ENCODE peak calls at places on chromosomes 2 and 18, in five cellular contexts. R is Peyer's patch, D is adrenal gland, J is HL-60, C is lower lobe of right lung. F is an unnamed sample.

GRCh38 chr2:209663149-209663548 is 108.5 kb upstream of the UNC80 start:
- DNase-seq in R (no peak), J (no peak), D (no peak), C (no peak), F (no peak)

GRCh38 chr2:171447675-171448074 is 13.6 kb downstream of the DCAF17 start:
- DNase-seq in R (no peak), J (no peak), D (no peak), C (no peak), F (no peak)

GRCh38 chr18:12744103-12744502 is 41.3 kb downstream of the PSMG2 start:
- DNase-seq in D (no peak), C (no peak), R (no peak), J (peak; percentile 23), F (no peak)

GRCh38 chr2:18309627-18310026 is 250.8 kb downstream of the RDH14 start:
- DNase-seq in J (no peak), C (no peak), R (no peak), D (no peak), F (no peak)

GRCh38 chr2:25371253-25372241 is 29.8 kb upstream of the DNMT3A start:
- DNase-seq in D (peak; percentile 5), R (peak; percentile 40), C (no peak), J (no peak), F (no peak)

GRCh38 chr2:172434821-172435607 is 7.6 kb downstream of the ITGA6 start:
- DNase-seq in J (peak; percentile 76), C (no peak), D (no peak), R (peak; percentile 59), F (no peak)

GRCh38 chr2:220219371-220219770 is 591.9 kb downstream of the SLC4A3 start:
- DNase-seq in D (no peak), C (no peak), J (no peak), R (no peak), F (peak; percentile 78)

GRCh38 chr2:9428965-9429577 is 5.6 kb downstream of the CPSF3 start:
- DNase-seq in J (no peak), D (no peak), R (no peak), C (no peak), F (no peak)

GRCh38 chr2:59969161-59969560 is 584.3 kb downstream of the BCL11A start:
- DNase-seq in D (no peak), C (no peak), J (no peak), R (no peak), F (no peak)

GRCh38 chr2:10668402-10669012 is 21.3 kb downstream of the NOL10 start:
- DNase-seq in D (no peak), C (no peak), R (no peak), J (peak; percentile 54), F (no peak)

GRCh38 chr2:8676191-8676914 is 5.5 kb upstream of the ID2 start:
- DNase-seq in R (peak; percentile 84), J (no peak), D (peak; percentile 74), C (peak; percentile 85), F (no peak)

GRCh38 chr2:68426885-68427579 is 40.1 kb downstream of the FBXO48 start:
- DNase-seq in J (peak; percentile 86), C (no peak), D (no peak), R (no peak), F (no peak)

GRCh38 chr2:9547272-9547991 is 8.2 kb downstream of the ADAM17 start:
- DNase-seq in R (no peak), C (no peak), D (no peak), J (no peak), F (no peak)

GRCh38 chr2:198710562-198710961 is 747.2 kb downstream of the SATB2 start:
- DNase-seq in D (no peak), R (no peak), C (no peak), J (no peak), F (no peak)

GRCh38 chr2:67524777-67525176 is 127.6 kb downstream of the ETAA1 start:
- DNase-seq in J (no peak), D (no peak), R (no peak), C (no peak), F (no peak)

GRCh38 chr2:241040811-241041334 is 42.5 kb downstream of the SNED1 start:
- DNase-seq in C (no peak), J (no peak), D (no peak), R (no peak), F (no peak)

GRCh38 chr18:28331551-28331950 is 154.6 kb upstream of the CDH2 start:
- DNase-seq in J (no peak), D (no peak), R (no peak), C (no peak), F (no peak)

GRCh38 chr18:80175451-80176235 is 66.6 kb downstream of the ADNP2 start:
- DNase-seq in D (no peak), J (no peak), R (peak; percentile 80), C (no peak), F (no peak)

GRCh38 chr2:109637749-109638570 is 23.8 kb downstream of the SOWAHC start:
- DNase-seq in J (peak; percentile 22), C (no peak), D (no peak), R (no peak), F (no peak)

GRCh38 chr2:231128541-231128940 is 3.7 kb upstream of the HTR2B start:
- DNase-seq in D (no peak), C (no peak), R (no peak), J (no peak), F (no peak)

DNA sequence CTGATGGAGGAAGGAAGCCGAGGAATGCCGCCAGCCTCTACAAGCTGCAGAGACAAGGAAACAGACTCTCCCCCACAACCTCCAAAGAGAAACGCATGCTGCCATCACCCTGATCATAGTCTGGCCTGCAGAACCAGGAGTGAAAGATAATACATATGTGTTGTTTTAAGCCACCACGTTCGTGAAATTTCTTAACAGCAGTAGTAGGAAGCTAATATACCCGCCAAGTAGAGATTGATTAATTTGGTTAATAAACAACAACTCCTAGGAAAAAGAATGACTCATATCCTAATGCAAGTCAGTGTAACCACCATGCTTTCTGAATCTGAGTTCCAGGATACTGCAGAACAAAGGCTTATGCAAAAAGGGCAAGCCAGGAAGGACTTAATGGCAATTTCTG is 36.6 kb downstream of the LONRF2 start:
- DNase-seq in C (no peak), J (no peak), R (no peak), D (no peak), F (no peak)
- TF ChIP-seq CTCF in C (no peak), J (no peak), R (no peak), D (no peak), F (no peak)

GRCh38 chr2:48107326-48107925 is 201.1 kb upstream of the FBXO11 start:
- DNase-seq in J (no peak), R (no peak), C (no peak), D (no peak), F (peak; percentile 86)
- H3K4me3 ChIP-seq in J (no peak overlapping the region), R (no peak overlapping the region), C (no peak overlapping the region), D (no peak overlapping the region), F (no peak overlapping the region)

GRCh38 chr2:24015562-24016375 is 5.9 kb downstream of the MFSD2B start:
- DNase-seq in R (no peak), D (no peak), J (no peak), C (no peak), F (peak; percentile 78)
- H3K27ac ChIP-seq in R (no peak overlapping the region), D (no peak overlapping the region), J (no peak overlapping the region), C (no peak overlapping the region), F (peak overlapping the region; percentile 93)

DNA sequence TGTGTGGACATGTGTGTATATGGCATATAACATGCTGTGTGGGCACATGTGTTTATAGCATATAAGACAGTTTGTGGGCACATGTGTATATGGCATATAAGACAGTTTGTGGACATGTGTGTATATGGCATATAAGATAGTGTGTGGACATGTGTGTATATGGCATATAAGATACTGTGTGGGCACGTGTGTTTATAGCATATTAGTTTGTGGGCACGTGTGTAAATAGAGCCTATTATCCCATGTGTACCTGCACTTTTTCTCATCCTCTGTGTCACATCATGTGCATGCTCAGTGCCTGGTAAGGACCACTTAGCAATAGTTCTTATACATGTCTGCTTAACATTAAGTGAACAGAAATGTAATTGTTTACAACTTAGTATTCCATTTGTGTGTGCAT is 45.2 kb downstream of the TPO start:
- DNase-seq in J (no peak), D (no peak), C (no peak), R (no peak), F (no peak)
- TF ChIP-seq CTCF in J (no peak), D (no peak), C (no peak), R (no peak), F (no peak)

F was measured in RWPE2.